ENCODE peak calls at places on chromosomes 7 and 10, in four cellular contexts. J, B, Q and D are unnamed samples.

GRCh38 chr10:13993169-13993568 is 337.6 kb downstream of the FRMD4A start:
- DNase-seq in Q (no peak), B (no peak), J (no peak), D (no peak)

GRCh38 chr10:77118603-77119282 is 518.9 kb downstream of the KCNMA1 start:
- DNase-seq in J (no peak), Q (no peak), B (no peak), D (no peak)

GRCh38 chr10:92868557-92868956 is 20.2 kb downstream of the EXOC6 start:
- DNase-seq in Q (no peak), B (no peak), J (no peak), D (no peak)

GRCh38 chr7:87920578-87920977 is 13.5 kb upstream of the ADAM22 start:
- DNase-seq in Q (no peak), J (no peak), B (no peak), D (no peak)

GRCh38 chr7:116280803-116281202 is 70.5 kb downstream of the TES start:
- DNase-seq in Q (no peak), J (no peak), B (no peak), D (no peak)

GRCh38 chr10:102648269-102648888 is 4.1 kb downstream of the TRIM8 start:
- DNase-seq in Q (no peak), B (peak), J (no peak), D (no peak)

GRCh38 chr10:34710391-34710751 is 104.7 kb downstream of the PARD3 start:
- DNase-seq in J (no peak), Q (no peak), B (no peak), D (no peak)

GRCh38 chr7:139949629-139950028 is 113.1 kb downstream of the PARP12 start:
- DNase-seq in B (no peak), Q (no peak), J (no peak), D (no peak)

GRCh38 chr7:116298576-116298975 is 88.2 kb downstream of the TES start:
- DNase-seq in J (no peak), Q (no peak), B (no peak), D (no peak)

GRCh38 chr10:127012769-127013152 is 107.5 kb downstream of the DOCK1 start:
- DNase-seq in B (no peak), Q (peak), J (no peak), D (no peak)

GRCh38 chr10:71081912-71082311 is 130.5 kb upstream of the UNC5B start:
- DNase-seq in J (no peak), B (no peak), Q (no peak), D (peak)

GRCh38 chr7:1008733-1009363 is 25.9 kb downstream of the CYP2W1 start:
- DNase-seq in B (no peak), Q (no peak), J (no peak), D (no peak)

GRCh38 chr7:112116894-112117293 is 89.3 kb downstream of the DOCK4 start:
- DNase-seq in Q (no peak), J (no peak), B (no peak), D (no peak)

GRCh38 chr10:4830546-4830945 is 4.5 kb downstream of the AKR1E2 start:
- DNase-seq in B (no peak), J (no peak), Q (no peak), D (no peak)

GRCh38 chr7:35277359-35277758 is 23.5 kb upstream of the TBX20 start:
- DNase-seq in J (no peak), B (no peak), Q (no peak), D (no peak)

GRCh38 chr7:155972651-155973349 is 160.5 kb upstream of the SHH start:
- DNase-seq in J (no peak), B (no peak), Q (no peak), D (peak)

GRCh38 chr10:119095648-119096047 is 8.3 kb upstream of the DENND10 start:
- DNase-seq in J (no peak), B (no peak), Q (no peak), D (no peak)

GRCh38 chr7:95784796-95785195 is 12.4 kb downstream of the DYNC1I1 start:
- DNase-seq in Q (no peak), J (no peak), B (no peak), D (no peak)

GRCh38 chr7:134140889-134141867 is 14.0 kb downstream of the LRGUK start:
- DNase-seq in B (peak), Q (peak), J (peak), D (peak)

GRCh38 chr10:132615346-132616169 is 78.0 kb downstream of the INPP5A start:
- DNase-seq in J (no peak), Q (no peak), B (no peak), D (no peak)

GRCh38 chr10:69774596-69774995 is 27.1 kb upstream of the COL13A1 start:
- DNase-seq in J (no peak), B (no peak), Q (no peak), D (no peak)

GRCh38 chr7:141359740-141360413 is 191.3 kb upstream of the AGK start:
- DNase-seq in J (no peak), Q (no peak), B (no peak), D (no peak)